ENCODE peak calls at places on chromosomes 3 and 15, in five cellular contexts. One of them, this sample, is unnamed.

GRCh38 chr15:71329509-71330260 is 214.4 kb downstream of the THSD4 start:
- DNase-seq in K562: no peak
- DNase-seq in A549: peak
- DNase-seq in WTC11: no peak
- DNase-seq in HCT116: peak
- DNase-seq in this sample: no peak

GRCh38 chr3:73674280-73674679 is 49.5 kb upstream of the PDZRN3 start:
- DNase-seq in HCT116: no peak
- DNase-seq in K562: no peak
- DNase-seq in WTC11: no peak
- DNase-seq in A549: no peak
- DNase-seq in this sample: no peak

GRCh38 chr3:105417538-105418289 is 51.0 kb downstream of the ALCAM start:
- DNase-seq in HCT116: no peak
- DNase-seq in WTC11: no peak
- DNase-seq in K562: no peak
- DNase-seq in A549: no peak
- DNase-seq in this sample: no peak

GRCh38 chr15:35693286-35693685 is 147.3 kb upstream of the DPH6 start:
- DNase-seq in WTC11: no peak
- DNase-seq in HCT116: no peak
- DNase-seq in K562: no peak
- DNase-seq in A549: no peak
- DNase-seq in this sample: no peak

GRCh38 chr15:91530279-91530678 is 323.2 kb upstream of the SLCO3A1 start:
- DNase-seq in A549: no peak
- DNase-seq in K562: no peak
- DNase-seq in HCT116: no peak
- DNase-seq in WTC11: no peak
- DNase-seq in this sample: no peak

GRCh38 chr3:34957707-34958106 is 681.6 kb upstream of the ARPP21 start:
- DNase-seq in A549: no peak
- DNase-seq in HCT116: no peak
- DNase-seq in WTC11: no peak
- DNase-seq in K562: no peak
- DNase-seq in this sample: peak

GRCh38 chr15:33968224-33968623 is at the start of gene CHRM5:
- DNase-seq in A549: no peak
- DNase-seq in K562: no peak
- DNase-seq in HCT116: no peak
- DNase-seq in WTC11: no peak
- DNase-seq in this sample: no peak

GRCh38 chr3:10434144-10434937 is 71.0 kb downstream of the ATP2B2 start:
- DNase-seq in HCT116: no peak
- DNase-seq in A549: no peak
- DNase-seq in K562: no peak
- DNase-seq in WTC11: no peak
- DNase-seq in this sample: no peak

GRCh38 chr15:70348581-70349344 is 251.0 kb upstream of the TLE3 start:
- DNase-seq in WTC11: no peak
- DNase-seq in K562: no peak
- DNase-seq in A549: no peak
- DNase-seq in HCT116: no peak
- DNase-seq in this sample: peak

GRCh38 chr15:88388702-88389101 is 78.5 kb downstream of the MRPL46 start:
- DNase-seq in A549: peak
- DNase-seq in WTC11: no peak
- DNase-seq in HCT116: no peak
- DNase-seq in K562: no peak
- DNase-seq in this sample: no peak

GRCh38 chr3:179541596-179541995 is 21.1 kb upstream of the ACTL6A start:
- DNase-seq in K562: no peak
- DNase-seq in A549: no peak
- DNase-seq in HCT116: no peak
- DNase-seq in WTC11: no peak
- DNase-seq in this sample: no peak

GRCh38 chr15:100516592-100517489 is 11.9 kb downstream of the CERS3 start:
- DNase-seq in WTC11: no peak
- DNase-seq in HCT116: no peak
- DNase-seq in A549: no peak
- DNase-seq in K562: no peak
- DNase-seq in this sample: peak

GRCh38 chr3:186489507-186489906 is 54.7 kb downstream of the CRYGS start:
- DNase-seq in WTC11: no peak
- DNase-seq in HCT116: no peak
- DNase-seq in K562: no peak
- DNase-seq in A549: no peak
- DNase-seq in this sample: no peak

GRCh38 chr3:190265126-190265525 is 57.1 kb downstream of the CLDN1 start:
- DNase-seq in WTC11: no peak
- DNase-seq in HCT116: no peak
- DNase-seq in A549: no peak
- DNase-seq in K562: no peak
- DNase-seq in this sample: no peak

GRCh38 chr3:55330355-55330754 is 156.8 kb downstream of the WNT5A start:
- DNase-seq in WTC11: no peak
- DNase-seq in A549: peak
- DNase-seq in K562: no peak
- DNase-seq in HCT116: no peak
- DNase-seq in this sample: no peak

GRCh38 chr3:4994144-4994730 is 15.0 kb downstream of the BHLHE40 start:
- DNase-seq in A549: peak
- DNase-seq in HCT116: peak
- DNase-seq in K562: no peak
- DNase-seq in WTC11: no peak
- DNase-seq in this sample: no peak

GRCh38 chr3:131224886-131225550 is 156.6 kb upstream of the NUDT16 start:
- DNase-seq in WTC11: no peak
- DNase-seq in HCT116: no peak
- DNase-seq in K562: no peak
- DNase-seq in A549: no peak
- DNase-seq in this sample: no peak

GRCh38 chr3:73765878-73766564 is 141.3 kb upstream of the PDZRN3 start:
- DNase-seq in WTC11: no peak
- DNase-seq in K562: no peak
- DNase-seq in HCT116: no peak
- DNase-seq in A549: no peak
- DNase-seq in this sample: no peak

GRCh38 chr3:103499967-103500366 is 1065.2 kb downstream of the ZPLD1 start:
- DNase-seq in HCT116: no peak
- DNase-seq in K562: no peak
- DNase-seq in WTC11: no peak
- DNase-seq in A549: no peak
- DNase-seq in this sample: no peak

GRCh38 chr3:25461946-25462345 is 33.9 kb downstream of the RARB start:
- DNase-seq in HCT116: no peak
- DNase-seq in K562: no peak
- DNase-seq in A549: no peak
- DNase-seq in WTC11: no peak
- DNase-seq in this sample: no peak

GRCh38 chr3:23704316-23704715 is 101.4 kb upstream of the UBE2E1 start:
- DNase-seq in K562: no peak
- DNase-seq in WTC11: no peak
- DNase-seq in HCT116: no peak
- DNase-seq in A549: no peak
- DNase-seq in this sample: no peak

GRCh38 chr3:110341047-110341446 is 730.6 kb upstream of the NECTIN3 start:
- DNase-seq in A549: no peak
- DNase-seq in HCT116: no peak
- DNase-seq in K562: no peak
- DNase-seq in WTC11: no peak
- DNase-seq in this sample: no peak

GRCh38 chr15:80105193-80105984 is 45.9 kb downstream of the ZFAND6 start:
- DNase-seq in HCT116: no peak
- DNase-seq in WTC11: no peak
- DNase-seq in A549: no peak
- DNase-seq in K562: no peak
- DNase-seq in this sample: no peak

GRCh38 chr3:110814170-110815007 is 257.2 kb upstream of the NECTIN3 start:
- DNase-seq in WTC11: no peak
- DNase-seq in K562: no peak
- DNase-seq in HCT116: peak
- DNase-seq in A549: peak
- DNase-seq in this sample: peak

GRCh38 chr15:67307156-67307555 is 52.6 kb downstream of the IQCH start:
- DNase-seq in A549: no peak
- DNase-seq in HCT116: no peak
- DNase-seq in K562: no peak
- DNase-seq in WTC11: no peak
- DNase-seq in this sample: no peak

GRCh38 chr3:124928333-124929202 is 6.0 kb downstream of the MUC13 start:
- DNase-seq in HCT116: peak
- DNase-seq in WTC11: peak
- DNase-seq in K562: peak
- DNase-seq in A549: peak
- DNase-seq in this sample: peak

GRCh38 chr15:70722266-70723123 is 40.9 kb downstream of the UACA start:
- DNase-seq in HCT116: peak
- DNase-seq in A549: peak
- DNase-seq in K562: peak
- DNase-seq in WTC11: no peak
- DNase-seq in this sample: peak

GRCh38 chr3:24258260-24258659 is 236.4 kb downstream of the THRB start:
- DNase-seq in HCT116: no peak
- DNase-seq in A549: no peak
- DNase-seq in K562: no peak
- DNase-seq in WTC11: no peak
- DNase-seq in this sample: no peak

GRCh38 chr3:48885753-48886152 is 12.9 kb downstream of the SLC25A20 start:
- DNase-seq in A549: peak
- DNase-seq in HCT116: no peak
- DNase-seq in WTC11: no peak
- DNase-seq in K562: no peak
- DNase-seq in this sample: no peak

GRCh38 chr3:113117511-113118302 is 93.7 kb upstream of the BOC start:
- DNase-seq in A549: no peak
- DNase-seq in WTC11: no peak
- DNase-seq in HCT116: no peak
- DNase-seq in K562: no peak
- DNase-seq in this sample: no peak

GRCh38 chr3:196712514-196713413 is 587 bp downstream of the PIGX start:
- DNase-seq in WTC11: peak
- DNase-seq in A549: peak
- DNase-seq in K562: no peak
- DNase-seq in HCT116: no peak
- DNase-seq in this sample: peak

DNA sequence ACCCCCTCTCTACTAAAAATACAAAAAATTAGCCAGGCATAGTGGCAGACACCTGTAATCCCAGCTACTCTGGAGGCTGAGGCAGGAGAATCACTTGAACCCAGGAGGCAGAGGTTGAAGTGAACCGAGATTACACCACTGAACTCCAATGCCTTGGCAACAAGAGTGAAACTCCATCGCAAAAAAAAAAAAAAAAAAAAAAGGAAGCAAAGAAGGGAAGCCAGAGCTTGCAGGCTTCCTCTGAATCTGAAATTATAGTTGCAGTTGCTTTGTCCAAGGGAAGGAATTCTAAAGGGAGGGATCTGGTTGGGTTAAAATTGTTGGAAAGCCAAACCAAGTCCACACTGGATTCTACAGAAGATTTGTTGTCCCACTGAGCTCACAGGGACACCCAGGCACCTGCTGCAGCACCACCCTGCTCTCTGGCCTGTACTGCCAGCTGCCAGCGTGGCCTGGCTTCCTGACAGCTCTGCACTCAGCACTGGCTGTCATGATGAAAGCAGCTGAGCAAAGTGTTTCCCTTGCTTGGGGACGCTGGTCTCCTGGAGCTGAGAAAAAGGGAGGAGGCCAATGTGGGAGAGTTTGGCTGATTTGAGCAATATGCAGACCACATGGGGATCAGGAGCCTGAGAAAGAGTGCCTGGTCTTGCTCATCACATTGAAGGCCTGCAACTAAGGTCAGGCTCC is 88.8 kb upstream of the HES1 start:
- DNase-seq in A549: no peak
- DNase-seq in WTC11: no peak
- DNase-seq in HCT116: no peak
- DNase-seq in K562: no peak
- DNase-seq in this sample: peak
- TF ChIP-seq MAX in A549: no peak
- TF ChIP-seq MAX in WTC11: no peak
- TF ChIP-seq MAX in HCT116: no peak
- TF ChIP-seq MAX in K562: no peak
- TF ChIP-seq MAX in this sample: peak

DNA sequence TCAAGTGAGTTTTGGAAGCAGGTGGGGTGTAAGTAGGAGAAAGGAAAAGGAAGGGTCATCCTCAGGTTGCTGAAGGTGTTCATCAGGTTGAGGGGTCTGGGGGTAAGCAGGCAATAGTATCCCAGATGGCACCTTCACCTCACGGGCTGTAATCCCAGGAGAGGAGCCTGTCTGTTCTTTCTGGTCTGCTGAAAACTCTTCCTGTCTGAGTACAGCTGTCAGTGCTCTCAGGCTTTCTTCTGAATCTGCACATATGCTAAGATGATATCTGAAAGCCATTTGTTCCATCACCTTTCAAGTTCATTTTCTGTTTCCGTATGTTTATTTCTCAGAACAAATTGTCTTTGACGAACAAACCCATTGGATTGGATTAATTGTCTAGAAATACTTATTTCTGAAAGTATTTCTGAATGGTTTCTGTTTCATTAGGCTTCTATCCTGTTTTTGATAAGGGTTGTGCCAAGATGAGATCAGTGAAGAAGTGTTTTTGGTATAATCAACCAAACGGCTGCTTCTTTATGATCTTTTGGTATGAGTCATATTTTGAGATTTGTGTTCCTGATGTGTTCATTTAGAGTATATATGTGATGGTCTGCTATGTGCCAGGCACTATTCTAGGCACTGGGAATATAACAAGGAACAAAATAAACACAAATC is 13.3 kb downstream of the ZNF592 start:
- DNase-seq in K562: no peak
- DNase-seq in HCT116: no peak
- DNase-seq in WTC11: no peak
- DNase-seq in A549: no peak
- DNase-seq in this sample: no peak
- TF ChIP-seq MAX in K562: no peak
- TF ChIP-seq MAX in HCT116: no peak
- TF ChIP-seq MAX in WTC11: no peak
- TF ChIP-seq MAX in A549: no peak
- TF ChIP-seq MAX in this sample: no peak

DNA sequence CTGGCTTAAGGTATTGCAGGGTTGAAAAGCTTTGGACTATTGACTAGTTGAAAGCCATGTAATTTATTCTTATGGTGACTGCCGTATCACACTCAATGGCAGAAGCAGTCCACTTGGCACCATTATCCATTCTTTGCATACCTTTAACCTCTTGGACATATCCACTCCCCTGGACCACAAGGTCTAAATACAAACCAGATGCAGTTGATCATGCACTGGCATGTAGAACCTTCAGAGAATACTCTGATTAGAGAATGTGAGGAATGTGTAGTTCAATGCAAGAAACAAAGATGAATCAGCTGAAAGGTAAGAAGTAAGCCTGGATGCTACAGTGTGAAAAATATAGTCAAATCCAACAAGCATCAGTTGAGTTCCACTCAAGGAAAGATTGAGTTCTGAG is 93.1 kb downstream of the FRMD5 start:
- DNase-seq in WTC11: no peak
- DNase-seq in K562: no peak
- DNase-seq in HCT116: no peak
- DNase-seq in A549: peak
- DNase-seq in this sample: no peak
- TF ChIP-seq MAX in WTC11: no peak
- TF ChIP-seq MAX in K562: no peak
- TF ChIP-seq MAX in HCT116: no peak
- TF ChIP-seq MAX in A549: no peak
- TF ChIP-seq MAX in this sample: no peak

GRCh38 chr3:141150431-141150830 is 81.2 kb upstream of the PXYLP1 start:
- DNase-seq in HCT116: no peak
- DNase-seq in WTC11: no peak
- DNase-seq in K562: no peak
- DNase-seq in A549: no peak
- DNase-seq in this sample: no peak
- TF ChIP-seq MAX in HCT116: no peak
- TF ChIP-seq MAX in WTC11: no peak
- TF ChIP-seq MAX in K562: no peak
- TF ChIP-seq MAX in A549: no peak
- TF ChIP-seq MAX in this sample: no peak